ENCODE peak calls at places on chromosome 1, in five cellular contexts. One of them, this sample, is unnamed.

GRCh38 chr1:11211925-11212587 is 22.9 kb downstream of the ANGPTL7 start:
- DNase-seq in stomach: no peak
- DNase-seq in PC-9: no peak
- DNase-seq in A549: no peak
- DNase-seq in astrocyte: no peak
- DNase-seq in this sample: no peak

GRCh38 chr1:154595621-154596020 is 12.4 kb downstream of the ADAR start:
- DNase-seq in stomach: no peak
- DNase-seq in PC-9: no peak
- DNase-seq in A549: no peak
- DNase-seq in astrocyte: peak; percentile 41
- DNase-seq in this sample: no peak

GRCh38 chr1:27049127-27049526 is 36.5 kb upstream of the TENT5B start:
- DNase-seq in stomach: no peak
- DNase-seq in PC-9: no peak
- DNase-seq in A549: no peak
- DNase-seq in astrocyte: no peak
- DNase-seq in this sample: no peak

GRCh38 chr1:37036667-37037053 is 2.3 kb upstream of the GRIK3 start:
- DNase-seq in stomach: no peak
- DNase-seq in PC-9: no peak
- DNase-seq in A549: no peak
- DNase-seq in astrocyte: no peak
- DNase-seq in this sample: no peak

GRCh38 chr1:42873670-42874069 is 27.3 kb downstream of the ZNF691 start:
- DNase-seq in stomach: no peak
- DNase-seq in PC-9: no peak
- DNase-seq in A549: no peak
- DNase-seq in astrocyte: no peak
- DNase-seq in this sample: no peak

GRCh38 chr1:172588296-172589291 is 55.6 kb downstream of the SUCO start:
- DNase-seq in stomach: no peak
- DNase-seq in PC-9: peak; percentile 90
- DNase-seq in A549: peak; percentile 30
- DNase-seq in astrocyte: peak; percentile 94
- DNase-seq in this sample: no peak

GRCh38 chr1:88946845-88947244 is 45.6 kb downstream of the KYAT3 start:
- DNase-seq in stomach: no peak
- DNase-seq in PC-9: no peak
- DNase-seq in A549: no peak
- DNase-seq in astrocyte: peak; percentile 39
- DNase-seq in this sample: no peak

GRCh38 chr1:236282159-236282716 is 480 bp upstream of the ERO1B start:
- DNase-seq in stomach: no peak
- DNase-seq in PC-9: no peak
- DNase-seq in A549: no peak
- DNase-seq in astrocyte: no peak
- DNase-seq in this sample: no peak

GRCh38 chr1:41935226-41935625 is 16.5 kb upstream of the HIVEP3 start:
- DNase-seq in stomach: no peak
- DNase-seq in PC-9: no peak
- DNase-seq in A549: no peak
- DNase-seq in astrocyte: peak; percentile 68
- DNase-seq in this sample: no peak

GRCh38 chr1:201383647-201384405 is 6.3 kb upstream of the TNNT2 start:
- DNase-seq in stomach: no peak
- DNase-seq in PC-9: peak; percentile 72
- DNase-seq in A549: peak; percentile 52
- DNase-seq in astrocyte: peak; percentile 92
- DNase-seq in this sample: no peak

GRCh38 chr1:150053911-150054310 is 13.7 kb upstream of the VPS45 start:
- DNase-seq in stomach: no peak
- DNase-seq in PC-9: no peak
- DNase-seq in A549: no peak
- DNase-seq in astrocyte: no peak
- DNase-seq in this sample: no peak

GRCh38 chr1:228308628-228309547 is 97.7 kb downstream of the TRIM11 start:
- DNase-seq in stomach: peak; percentile 14
- DNase-seq in PC-9: no peak
- DNase-seq in A549: peak; percentile 13
- DNase-seq in astrocyte: no peak
- DNase-seq in this sample: no peak

GRCh38 chr1:1669468-1670440 is 10.9 kb upstream of the CDK11B start:
- DNase-seq in stomach: peak; percentile 4
- DNase-seq in PC-9: no peak
- DNase-seq in A549: no peak
- DNase-seq in astrocyte: no peak
- DNase-seq in this sample: no peak

GRCh38 chr1:206472454-206472853 is 2.2 kb downstream of the IKBKE start:
- DNase-seq in stomach: no peak
- DNase-seq in PC-9: peak; percentile 28
- DNase-seq in A549: no peak
- DNase-seq in astrocyte: peak; percentile 82
- DNase-seq in this sample: no peak

GRCh38 chr1:206472886-206473285 is 2.6 kb downstream of the IKBKE start:
- DNase-seq in stomach: no peak
- DNase-seq in PC-9: peak; percentile 24
- DNase-seq in A549: no peak
- DNase-seq in astrocyte: no peak
- DNase-seq in this sample: no peak

GRCh38 chr1:206471415-206471801 is 1.1 kb downstream of the IKBKE start:
- DNase-seq in stomach: no peak
- DNase-seq in PC-9: peak; percentile 18
- DNase-seq in A549: no peak
- DNase-seq in astrocyte: no peak
- DNase-seq in this sample: no peak

GRCh38 chr1:206470692-206471414 is 577 bp downstream of the IKBKE start:
- DNase-seq in stomach: peak; percentile 38
- DNase-seq in PC-9: peak; percentile 32
- DNase-seq in A549: no peak
- DNase-seq in astrocyte: peak; percentile 82
- DNase-seq in this sample: no peak

DNA sequence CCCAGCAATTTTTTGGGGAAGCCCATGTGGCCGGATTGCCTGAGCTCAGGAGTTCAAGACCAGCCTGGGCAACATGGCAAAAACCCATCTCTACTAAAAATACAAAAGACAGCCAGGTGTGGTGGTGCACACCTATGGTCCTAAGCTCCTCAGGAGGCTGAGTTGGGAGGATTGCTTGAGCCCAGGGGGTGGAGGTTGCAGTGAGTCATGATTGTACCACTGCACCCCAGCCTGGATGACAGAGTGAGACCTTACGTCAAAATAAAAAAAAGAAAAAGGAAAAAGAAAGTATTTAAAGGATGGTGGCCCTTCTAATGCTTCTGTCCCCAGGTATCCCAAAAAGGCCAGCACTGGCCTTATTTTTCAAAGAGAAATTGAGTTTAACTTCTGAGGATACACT is 1.7 kb downstream of the IKBKE start:
- DNase-seq in stomach: no peak
- DNase-seq in PC-9: peak; percentile 2
- DNase-seq in A549: no peak
- DNase-seq in astrocyte: no peak
- DNase-seq in this sample: no peak
- H3K27ac ChIP-seq in stomach: no peak overlapping the region
- H3K27ac ChIP-seq in PC-9: no peak overlapping the region
- H3K27ac ChIP-seq in A549: no peak overlapping the region
- H3K27ac ChIP-seq in astrocyte: peak overlapping the region; percentile 39
- H3K27ac ChIP-seq in this sample: no peak overlapping the region

GRCh38 chr1:199174336-199174735 is 535.5 kb downstream of the PTPRC start:
- DNase-seq in stomach: no peak
- DNase-seq in PC-9: no peak
- DNase-seq in A549: no peak
- DNase-seq in astrocyte: no peak
- DNase-seq in this sample: no peak
- H3K4me3 ChIP-seq in stomach: no peak overlapping the region
- H3K4me3 ChIP-seq in PC-9: no peak overlapping the region
- H3K4me3 ChIP-seq in A549: no peak overlapping the region
- H3K4me3 ChIP-seq in astrocyte: no peak overlapping the region
- H3K4me3 ChIP-seq in this sample: no peak overlapping the region

GRCh38 chr1:164648211-164649080 is 89.5 kb downstream of the PBX1 start:
- DNase-seq in stomach: peak; percentile 39
- DNase-seq in PC-9: peak; percentile 97
- DNase-seq in A549: peak; percentile 60
- DNase-seq in astrocyte: peak; percentile 52
- DNase-seq in this sample: no peak
- H3K27ac ChIP-seq in stomach: peak overlapping the region; percentile 8
- H3K27ac ChIP-seq in PC-9: peak overlapping the region; percentile 98
- H3K27ac ChIP-seq in A549: peak overlapping the region; percentile 72
- H3K27ac ChIP-seq in astrocyte: peak overlapping the region; percentile 3
- H3K27ac ChIP-seq in this sample: no peak overlapping the region

GRCh38 chr1:54121482-54122130 is 31.2 kb downstream of the CDCP2 start:
- DNase-seq in stomach: peak; percentile 84
- DNase-seq in PC-9: no peak
- DNase-seq in A549: peak; percentile 64
- DNase-seq in astrocyte: peak; percentile 85
- DNase-seq in this sample: peak; percentile 81
- H3K4me3 ChIP-seq in stomach: peak overlapping the region; percentile 22
- H3K4me3 ChIP-seq in PC-9: no peak overlapping the region
- H3K4me3 ChIP-seq in A549: peak overlapping the region; percentile 31
- H3K4me3 ChIP-seq in astrocyte: peak overlapping the region; percentile 26
- H3K4me3 ChIP-seq in this sample: peak overlapping the region; percentile 1

GRCh38 chr1:163796394-163796821 is 474.7 kb downstream of the NUF2 start:
- DNase-seq in stomach: no peak
- DNase-seq in PC-9: no peak
- DNase-seq in A549: peak; percentile 29
- DNase-seq in astrocyte: peak; percentile 15
- DNase-seq in this sample: no peak
- H3K27ac ChIP-seq in stomach: no peak overlapping the region
- H3K27ac ChIP-seq in PC-9: no peak overlapping the region
- H3K27ac ChIP-seq in A549: no peak overlapping the region
- H3K27ac ChIP-seq in astrocyte: no peak overlapping the region
- H3K27ac ChIP-seq in this sample: no peak overlapping the region

GRCh38 chr1:247855911-247856310 is 1.1 kb upstream of the TRIM58 start:
- DNase-seq in stomach: no peak
- DNase-seq in PC-9: no peak
- DNase-seq in A549: no peak
- DNase-seq in astrocyte: no peak
- DNase-seq in this sample: no peak

GRCh38 chr1:247857069-247857985 is at the start of gene TRIM58:
- DNase-seq in stomach: peak; percentile 69
- DNase-seq in PC-9: no peak
- DNase-seq in A549: no peak
- DNase-seq in astrocyte: no peak
- DNase-seq in this sample: peak; percentile 46

GRCh38 chr1:247854899-247855545 is 2.0 kb upstream of the TRIM58 start:
- DNase-seq in stomach: no peak
- DNase-seq in PC-9: no peak
- DNase-seq in A549: no peak
- DNase-seq in astrocyte: no peak
- DNase-seq in this sample: no peak

GRCh38 chr1:247862756-247863155 is 5.8 kb downstream of the TRIM58 start:
- DNase-seq in stomach: no peak
- DNase-seq in PC-9: no peak
- DNase-seq in A549: no peak
- DNase-seq in astrocyte: no peak
- DNase-seq in this sample: no peak

DNA sequence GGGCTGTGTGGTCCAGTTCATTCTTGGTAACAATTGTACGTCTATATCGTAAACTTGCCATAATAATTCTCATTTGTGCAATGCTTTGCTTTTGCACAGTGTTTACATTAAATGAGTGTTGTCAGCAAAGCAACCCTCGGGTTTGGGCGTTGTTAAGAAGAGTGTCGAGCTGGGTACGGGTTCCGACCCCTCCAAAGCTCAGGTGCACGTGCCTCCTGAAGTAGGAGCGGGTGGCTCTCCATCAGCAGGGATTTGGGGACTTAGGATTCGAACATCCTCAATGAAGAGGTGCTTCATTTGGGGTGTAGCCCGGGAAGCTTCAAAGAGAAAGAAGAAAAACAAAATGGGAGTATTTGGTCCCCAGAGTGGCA is 984 bp downstream of the TRIM58 start:
- DNase-seq in stomach: no peak
- DNase-seq in PC-9: no peak
- DNase-seq in A549: no peak
- DNase-seq in astrocyte: no peak
- DNase-seq in this sample: no peak
- H3K4me3 ChIP-seq in stomach: peak overlapping the region; percentile 44
- H3K4me3 ChIP-seq in PC-9: no peak overlapping the region
- H3K4me3 ChIP-seq in A549: no peak overlapping the region
- H3K4me3 ChIP-seq in astrocyte: peak overlapping the region; percentile 49
- H3K4me3 ChIP-seq in this sample: peak overlapping the region; percentile 94

GRCh38 chr1:234862944-234863515 is 253.1 kb upstream of the IRF2BP2 start:
- DNase-seq in stomach: peak; percentile 69
- DNase-seq in PC-9: no peak
- DNase-seq in A549: no peak
- DNase-seq in astrocyte: peak; percentile 54
- DNase-seq in this sample: no peak
- H3K27ac ChIP-seq in stomach: peak overlapping the region; percentile 56
- H3K27ac ChIP-seq in PC-9: no peak overlapping the region
- H3K27ac ChIP-seq in A549: no peak overlapping the region
- H3K27ac ChIP-seq in astrocyte: no peak overlapping the region
- H3K27ac ChIP-seq in this sample: no peak overlapping the region

DNA sequence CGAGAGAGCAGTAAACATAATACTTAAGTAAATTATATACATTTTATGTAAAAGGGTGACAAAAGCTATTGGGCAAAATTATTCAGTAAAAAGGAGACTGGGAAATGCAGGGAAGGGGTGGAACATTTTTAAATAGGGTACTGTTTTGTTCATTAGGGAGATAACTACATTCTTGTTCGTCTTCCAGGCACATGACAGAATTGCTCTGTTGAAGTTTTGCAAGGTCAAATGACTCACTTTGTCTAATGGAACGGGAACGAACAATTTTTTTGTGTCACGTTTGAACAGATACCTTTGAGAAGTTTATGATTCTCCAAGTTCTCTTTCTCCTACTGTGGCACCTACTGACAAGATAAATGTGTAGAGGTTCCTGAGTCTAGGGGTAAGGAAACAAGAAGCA is 382.3 kb upstream of the ZRANB2 start:
- DNase-seq in stomach: no peak
- DNase-seq in PC-9: no peak
- DNase-seq in A549: no peak
- DNase-seq in astrocyte: peak; percentile 20
- DNase-seq in this sample: no peak
- H3K4me3 ChIP-seq in stomach: no peak overlapping the region
- H3K4me3 ChIP-seq in PC-9: no peak overlapping the region
- H3K4me3 ChIP-seq in A549: no peak overlapping the region
- H3K4me3 ChIP-seq in astrocyte: no peak overlapping the region
- H3K4me3 ChIP-seq in this sample: no peak overlapping the region

DNA sequence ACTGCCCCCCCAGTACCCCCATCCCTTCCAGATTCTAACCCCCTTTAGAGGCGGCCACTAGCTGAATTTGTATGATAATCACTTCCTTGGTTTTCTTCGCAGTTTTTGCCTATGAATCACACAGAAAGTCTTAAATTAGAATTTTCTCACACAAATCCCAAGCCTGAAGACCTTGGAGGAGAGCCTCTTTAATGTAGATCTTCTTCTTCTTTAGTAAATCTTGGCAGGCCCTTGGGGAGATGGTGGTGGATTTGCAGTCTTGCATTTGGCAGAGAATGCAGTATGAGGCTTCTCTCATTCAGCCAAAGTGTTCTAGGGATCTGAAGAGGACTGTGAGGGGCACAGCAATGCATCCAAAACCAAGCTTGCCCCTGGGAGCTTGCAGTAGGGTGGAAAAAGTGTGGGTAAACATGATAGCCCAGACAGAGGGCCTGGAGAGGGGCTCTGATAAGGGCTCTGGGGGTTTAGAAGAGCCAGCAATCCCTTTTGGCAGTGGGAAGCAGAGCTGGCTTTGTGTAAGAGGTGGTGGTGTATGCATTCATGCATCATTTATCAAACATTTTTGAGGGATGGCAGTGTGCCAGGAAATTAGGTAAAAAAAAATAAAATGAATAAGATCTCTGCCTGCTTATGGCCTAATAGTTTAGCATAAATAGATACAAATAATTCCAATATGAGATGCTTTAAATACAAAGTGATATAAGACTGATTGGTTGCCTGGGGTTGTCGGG is 7.7 kb upstream of the CDC42 start:
- DNase-seq in stomach: no peak
- DNase-seq in PC-9: peak; percentile 63
- DNase-seq in A549: no peak
- DNase-seq in astrocyte: peak; percentile 80
- DNase-seq in this sample: no peak
- H3K27ac ChIP-seq in stomach: no peak overlapping the region
- H3K27ac ChIP-seq in PC-9: peak overlapping the region; percentile 60
- H3K27ac ChIP-seq in A549: no peak overlapping the region
- H3K27ac ChIP-seq in astrocyte: peak overlapping the region; percentile 92
- H3K27ac ChIP-seq in this sample: no peak overlapping the region

This sample was measured in neuronal stem cell.